ENCODE peak calls at places on chromosomes 12 and 14, in six cellular contexts. Y is NCI-H345; O is stimulated activated CD4-positive, alpha-beta T cell treated with anti-CD3 and anti-CD28 coated beads, Interleukin-1b, Interleukin-23, amount 100 ng/mL, for 4 hours; S is A172; V is KBM-7; G is nucleus accumbens. H is an unnamed sample.

GRCh38 chr12:98814254-98814653 is 169.2 kb downstream of the APAF1 start:
- DNase-seq in Y (no peak), O (no peak), S (peak; percentile 64), V (no peak), G (no peak), H (no peak)

GRCh38 chr12:66862586-66862985 is 183.7 kb upstream of the GRIP1 start:
- DNase-seq in Y (no peak), O (no peak), S (no peak), V (no peak), G (no peak), H (no peak)

GRCh38 chr14:64394423-64394822 is 6.3 kb downstream of the MTHFD1 start:
- DNase-seq in Y (no peak), O (no peak), S (no peak), V (no peak), G (no peak), H (no peak)

GRCh38 chr12:94174576-94174975 is 26.2 kb downstream of the PLXNC1 start:
- DNase-seq in Y (no peak), O (no peak), S (no peak), V (peak; percentile 83), G (no peak), H (no peak)

GRCh38 chr12:8154526-8154925 is 2.3 kb upstream of the ZNF705A start:
- DNase-seq in Y (no peak), O (no peak), S (no peak), V (no peak), G (no peak), H (no peak)

GRCh38 chr14:74514471-74514932 is 20.9 kb downstream of the ISCA2 start:
- DNase-seq in Y (no peak), O (no peak), S (peak; percentile 87), V (peak; percentile 84), G (no peak), H (no peak)

GRCh38 chr14:24937300-24937699 is 112.6 kb downstream of the STXBP6 start:
- DNase-seq in Y (no peak), O (no peak), S (no peak), V (no peak), G (no peak), H (no peak)

GRCh38 chr14:97687944-97688625 is 890.9 kb downstream of the VRK1 start:
- DNase-seq in Y (no peak), O (no peak), S (no peak), V (no peak), G (no peak), H (no peak)

GRCh38 chr12:71955946-71956345 is 17.3 kb downstream of the TPH2 start:
- DNase-seq in Y (no peak), O (no peak), S (no peak), V (no peak), G (no peak), H (no peak)

GRCh38 chr14:75960219-75960618 is 21.6 kb downstream of the TGFB3 start:
- DNase-seq in Y (no peak), O (no peak), S (no peak), V (no peak), G (no peak), H (no peak)

GRCh38 chr12:114448618-114448933 is 42.6 kb upstream of the TBX5 start:
- DNase-seq in Y (no peak), O (no peak), S (no peak), V (no peak), G (no peak), H (no peak)

GRCh38 chr14:93036652-93037341 is 78.9 kb downstream of the ITPK1 start:
- DNase-seq in Y (no peak), O (no peak), S (no peak), V (no peak), G (peak; percentile 84), H (no peak)

GRCh38 chr12:63362801-63363200 is 211.8 kb upstream of the AVPR1A start:
- DNase-seq in Y (no peak), O (no peak), S (peak; percentile 18), V (no peak), G (no peak), H (no peak)

GRCh38 chr12:30990316-30990715 is 63.8 kb downstream of the TSPAN11 start:
- DNase-seq in Y (no peak), O (no peak), S (no peak), V (no peak), G (no peak), H (no peak)

GRCh38 chr12:116520801-116521471 is 38.2 kb upstream of the MAP1LC3B2 start:
- DNase-seq in Y (no peak), O (no peak), S (peak; percentile 62), V (peak; percentile 48), G (no peak), H (no peak)

GRCh38 chr14:25400607-25401206 is 350.8 kb upstream of the STXBP6 start:
- DNase-seq in Y (peak; percentile 71), O (no peak), S (peak; percentile 32), V (peak; percentile 52), G (peak; percentile 44), H (no peak)

GRCh38 chr12:111440152-111440551 is 34.4 kb downstream of the SH2B3 start:
- DNase-seq in Y (no peak), O (no peak), S (no peak), V (no peak), G (no peak), H (no peak)

GRCh38 chr12:104357431-104357952 is 54.0 kb downstream of the EID3 start:
- DNase-seq in Y (no peak), O (no peak), S (peak; percentile 46), V (no peak), G (no peak), H (no peak)

GRCh38 chr14:104931771-104932675 is 7.3 kb downstream of the PLD4 start:
- DNase-seq in Y (no peak), O (no peak), S (no peak), V (no peak), G (no peak), H (no peak)

GRCh38 chr14:24160850-24161804 is at the start of gene IRF9:
- DNase-seq in Y (peak; percentile 96), O (peak; percentile 93), S (peak; percentile 89), V (peak; percentile 99), G (peak; percentile 95), H (peak; percentile 76)

GRCh38 chr12:89566615-89567014 is 40.8 kb upstream of the POC1B start:
- DNase-seq in Y (no peak), O (no peak), S (no peak), V (no peak), G (no peak), H (no peak)

GRCh38 chr12:108839890-108840230 is 17.5 kb downstream of the SSH1 start:
- DNase-seq in Y (no peak), O (no peak), S (no peak), V (peak; percentile 48), G (no peak), H (no peak)

GRCh38 chr12:112447106-112447505 is 28.4 kb downstream of the PTPN11 start:
- DNase-seq in Y (no peak), O (no peak), S (no peak), V (peak; percentile 59), G (no peak), H (no peak)

GRCh38 chr12:100733817-100734593 is 60.6 kb upstream of the ANO4 start:
- DNase-seq in Y (peak; percentile 50), O (no peak), S (peak; percentile 33), V (peak; percentile 20), G (no peak), H (no peak)

GRCh38 chr14:33009673-33010072 is 71.0 kb downstream of the NPAS3 start:
- DNase-seq in Y (no peak), O (no peak), S (no peak), V (no peak), G (no peak), H (no peak)

GRCh38 chr12:122836027-122836921 is 1.0 kb downstream of the HIP1R start:
- DNase-seq in Y (peak; percentile 36), O (peak; percentile 25), S (no peak), V (peak; percentile 74), G (no peak), H (peak; percentile 49)

GRCh38 chr12:66804555-66804954 is 125.7 kb upstream of the GRIP1 start:
- DNase-seq in Y (peak; percentile 68), O (no peak), S (no peak), V (no peak), G (no peak), H (no peak)

GRCh38 chr12:119988440-119988787 is 622 bp upstream of the BICDL1 start:
- DNase-seq in Y (no peak), O (no peak), S (peak; percentile 71), V (no peak), G (peak; percentile 56), H (peak; percentile 58)

GRCh38 chr12:6768385-6769002 is 2.3 kb downstream of the PTMS start:
- DNase-seq in Y (no peak), O (no peak), S (no peak), V (no peak), G (no peak), H (no peak)

GRCh38 chr14:83905157-83905556 is 1624.8 kb upstream of the FLRT2 start:
- DNase-seq in Y (no peak), O (no peak), S (no peak), V (no peak), G (no peak), H (no peak)

GRCh38 chr14:51479584-51480305 is 172.0 kb upstream of the FRMD6 start:
- DNase-seq in Y (no peak), O (no peak), S (no peak), V (no peak), G (no peak), H (no peak)

GRCh38 chr12:63931703-63932102 is 87.2 kb downstream of the SRGAP1 start:
- DNase-seq in Y (no peak), O (no peak), S (no peak), V (no peak), G (no peak), H (no peak)

GRCh38 chr12:116969615-116970575 is 59.1 kb downstream of the FBXW8 start:
- DNase-seq in Y (no peak), O (no peak), S (no peak), V (no peak), G (no peak), H (no peak)

GRCh38 chr14:103563089-103563620 is 395 bp downstream of the COA8 start:
- DNase-seq in Y (peak; percentile 74), O (peak; percentile 12), S (peak; percentile 34), V (no peak), G (no peak), H (no peak)

GRCh38 chr12:120999191-121000120 is 16.8 kb downstream of the C12orf43 start:
- DNase-seq in Y (no peak), O (no peak), S (no peak), V (no peak), G (no peak), H (no peak)

GRCh38 chr14:104550849-104551728 is 28.5 kb upstream of the C14orf180 start:
- DNase-seq in Y (no peak), O (no peak), S (no peak), V (no peak), G (no peak), H (no peak)

H was measured in 8988T.